ENCODE peak calls at places on chromosomes 6 and 20, in ten cellular contexts. R is thoracic aorta, C is psoas muscle, J is upper lobe of right lung, S is A673, G is H1, Q is BE2C, I is uterus, L is adrenal gland, O is colonic mucosa. F is an unnamed sample. For H3K4me1 and H3K9me3, the result is how much of the 10 kb centered on the place peaks cover.

GRCh38 chr6:159461266-159461665 is 231.8 kb downstream of the SOD2 start:
- DNase-seq in C (no peak), J (no peak), I (no peak), S (no peak), L (no peak), Q (no peak), O (no peak), G (no peak), R (no peak), F (no peak)

GRCh38 chr6:43308101-43308989 is at the start of gene CRIP3:
- DNase-seq in L (no peak), C (peak), O (peak), I (peak), R (no peak), J (no peak), G (peak), Q (peak), S (peak), F (peak)

GRCh38 chr20:45419188-45420091 is 3.5 kb downstream of the PIGT start:
- DNase-seq in G (peak), C (peak), R (no peak), Q (no peak), O (peak), S (no peak), I (peak), J (no peak), L (peak), F (peak)

GRCh38 chr6:10901751-10902150 is 14.9 kb downstream of the SYCP2L start:
- DNase-seq in S (no peak), O (no peak), C (no peak), R (no peak), I (no peak), Q (no peak), G (no peak), J (no peak), L (no peak), F (peak)

GRCh38 chr6:32070814-32071466 is 32.7 kb downstream of the CYP21A2 start:
- DNase-seq in L (no peak), R (no peak), I (peak), C (peak), J (no peak), O (no peak), S (no peak), Q (no peak), G (no peak), F (no peak)

GRCh38 chr6:15309611-15310283 is 63.9 kb downstream of the JARID2 start:
- DNase-seq in I (no peak), R (no peak), S (no peak), L (no peak), J (no peak), G (peak), C (no peak), O (no peak), Q (peak), F (no peak)

GRCh38 chr6:166046232-166046631 is 121.4 kb downstream of the TBXT start:
- DNase-seq in I (no peak), S (peak), C (no peak), G (no peak), J (no peak), R (no peak), O (no peak), Q (no peak), L (no peak), F (no peak)

GRCh38 chr6:145051661-145052060 is 683.7 kb downstream of the EPM2A start:
- DNase-seq in O (no peak), Q (no peak), I (no peak), G (no peak), C (no peak), S (peak), L (no peak), R (no peak), J (no peak), F (no peak)

GRCh38 chr20:39699331-39699730 is 737.2 kb downstream of the DHX35 start:
- DNase-seq in Q (no peak), G (no peak), S (no peak), O (no peak), R (no peak), L (no peak), J (no peak), I (no peak), C (no peak), F (no peak)

GRCh38 chr20:33993800-33994623 is at the start of gene RALY:
- DNase-seq in J (peak), C (peak), I (peak), Q (peak), R (peak), G (peak), O (peak), S (peak), L (peak), F (peak)

GRCh38 chr20:50901301-50901700 is 29.9 kb downstream of the ADNP start:
- DNase-seq in Q (no peak), L (no peak), R (no peak), S (no peak), I (no peak), J (no peak), G (no peak), O (no peak), C (no peak), F (no peak)

GRCh38 chr6:108944707-108945685 is 96.8 kb downstream of the ARMC2 start:
- DNase-seq in Q (no peak), C (peak), L (no peak), S (no peak), I (peak), J (no peak), O (no peak), R (no peak), G (no peak), F (no peak)

GRCh38 chr20:19823971-19824370 is 65.9 kb downstream of the RIN2 start:
- DNase-seq in R (no peak), L (no peak), O (no peak), J (no peak), S (peak), I (peak), C (no peak), Q (no peak), G (no peak), F (no peak)

GRCh38 chr6:123016431-123017110 is 20.5 kb downstream of the CLVS2 start:
- DNase-seq in Q (no peak), R (no peak), S (peak), C (no peak), J (no peak), I (no peak), G (no peak), L (no peak), O (no peak), F (no peak)

GRCh38 chr20:32294071-32294470 is 16.6 kb downstream of the KIF3B start:
- DNase-seq in S (no peak), G (no peak), I (no peak), J (no peak), O (no peak), R (no peak), Q (no peak), L (no peak), C (no peak), F (no peak)

GRCh38 chr6:37690964-37691735 is 6.5 kb downstream of the MDGA1 start:
- DNase-seq in O (no peak), L (no peak), R (no peak), J (no peak), G (no peak), Q (no peak), S (no peak), I (no peak), C (no peak), F (no peak)

GRCh38 chr6:26020291-26020982 is 57.8 kb downstream of the TRIM38 start:
- DNase-seq in I (peak), J (peak), Q (peak), S (peak), L (peak), O (peak), C (peak), G (no peak), R (no peak), F (peak)

GRCh38 chr20:2137552-2138201 is 36.0 kb downstream of the STK35 start:
- DNase-seq in L (peak), R (no peak), S (no peak), O (no peak), G (no peak), Q (no peak), C (no peak), J (no peak), I (no peak), F (no peak)

GRCh38 chr6:21773199-21773974 is 179.8 kb downstream of the SOX4 start:
- DNase-seq in I (no peak), J (no peak), G (no peak), R (no peak), C (no peak), O (no peak), Q (no peak), L (no peak), S (no peak), F (no peak)

GRCh38 chr6:20534295-20534897 is at the start of gene CDKAL1:
- DNase-seq in S (peak), I (peak), C (peak), L (peak), O (peak), G (peak), R (peak), Q (peak), J (peak), F (peak)

GRCh38 chr6:32609731-32610640 is 20.3 kb upstream of the HLA-DRB1 start:
- DNase-seq in J (no peak), O (peak), L (peak), C (no peak), I (no peak), Q (peak), R (no peak), G (peak), S (peak), F (no peak)

GRCh38 chr20:47973519-47974233 is 188.4 kb upstream of the SULF2 start:
- DNase-seq in J (no peak), Q (no peak), C (no peak), R (no peak), L (no peak), S (no peak), I (peak), O (no peak), G (peak), F (no peak)

GRCh38 chr20:32336918-32337347 is 21.2 kb upstream of the ASXL1 start:
- DNase-seq in L (no peak), I (no peak), G (no peak), O (no peak), R (no peak), Q (no peak), J (no peak), S (peak), C (no peak), F (no peak)

GRCh38 chr6:160742090-160742489 is 40.0 kb downstream of the PLG start:
- DNase-seq in I (no peak), C (no peak), L (no peak), J (no peak), R (no peak), Q (no peak), S (no peak), O (no peak), G (no peak), F (no peak)

GRCh38 chr6:42453649-42454427 is 2.1 kb upstream of the TRERF1 start:
- DNase-seq in Q (no peak), R (no peak), G (peak), S (peak), O (peak), L (peak), C (peak), J (no peak), I (peak), F (peak)

GRCh38 chr6:142300758-142301251 is 1.0 kb upstream of the ADGRG6 start:
- DNase-seq in J (no peak), S (peak), O (peak), I (no peak), C (no peak), L (peak), G (no peak), R (no peak), Q (no peak), F (peak)

GRCh38 chr20:17828598-17829144 is 128.9 kb downstream of the BANF2 start:
- DNase-seq in C (no peak), S (no peak), J (no peak), L (no peak), I (no peak), Q (no peak), G (no peak), R (no peak), O (no peak), F (no peak)

GRCh38 chr6:144435602-144436426 is 150.7 kb downstream of the UTRN start:
- DNase-seq in S (no peak), C (no peak), J (no peak), G (no peak), I (no peak), R (no peak), L (no peak), O (no peak), Q (no peak), F (no peak)

DNA sequence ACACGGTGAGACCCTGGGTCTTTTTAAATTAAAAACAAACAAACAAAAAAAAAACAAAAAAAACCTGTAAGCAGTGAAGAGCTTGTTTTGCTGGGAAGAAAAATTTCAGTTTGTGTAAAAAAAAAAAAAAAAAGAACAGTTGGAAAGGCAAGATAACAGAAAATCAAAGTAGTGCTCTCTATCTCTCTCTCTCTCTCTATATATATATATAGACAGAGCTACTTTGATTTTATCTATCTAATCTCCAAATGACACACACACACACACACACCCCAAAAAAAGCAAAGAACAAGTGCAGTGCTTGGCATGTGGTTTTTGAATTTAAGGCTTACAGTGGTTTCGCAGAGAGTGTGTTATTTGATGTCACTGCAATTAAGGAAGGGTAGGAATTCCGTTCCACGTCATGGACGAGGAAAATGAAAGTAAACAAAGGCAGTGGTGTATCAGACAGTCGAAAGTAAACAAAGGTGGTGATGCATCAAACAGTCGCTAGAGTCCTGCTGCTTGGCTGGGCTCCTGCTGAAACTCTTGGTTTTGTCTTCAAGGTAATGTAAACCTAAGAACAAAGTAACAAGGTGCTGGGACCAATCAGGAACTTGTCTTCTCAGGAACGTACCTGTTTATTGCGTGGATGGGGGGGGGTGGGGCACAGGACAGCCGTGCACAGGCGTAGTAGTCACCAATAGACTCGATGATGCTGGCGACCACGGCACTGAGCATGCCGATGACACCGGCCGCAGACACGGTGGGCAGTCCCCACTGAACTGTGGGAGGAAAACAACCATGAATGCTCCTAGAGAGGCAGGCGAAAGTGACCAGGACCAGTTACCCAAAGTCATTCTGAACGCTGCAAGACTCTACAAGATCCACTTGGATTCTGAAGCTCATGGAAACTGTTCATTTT is 131.8 kb downstream of the SLC23A2 start:
- DNase-seq in G (no peak), I (no peak), Q (no peak), J (no peak), S (no peak), O (peak), C (no peak), L (peak), R (no peak), F (no peak)
- H3K4me1 ChIP-seq in G (under half), I (under half), Q (under half), J (under half), S (under half), O (under half), C (under half), L (under half), R (under half), F (under half)

DNA sequence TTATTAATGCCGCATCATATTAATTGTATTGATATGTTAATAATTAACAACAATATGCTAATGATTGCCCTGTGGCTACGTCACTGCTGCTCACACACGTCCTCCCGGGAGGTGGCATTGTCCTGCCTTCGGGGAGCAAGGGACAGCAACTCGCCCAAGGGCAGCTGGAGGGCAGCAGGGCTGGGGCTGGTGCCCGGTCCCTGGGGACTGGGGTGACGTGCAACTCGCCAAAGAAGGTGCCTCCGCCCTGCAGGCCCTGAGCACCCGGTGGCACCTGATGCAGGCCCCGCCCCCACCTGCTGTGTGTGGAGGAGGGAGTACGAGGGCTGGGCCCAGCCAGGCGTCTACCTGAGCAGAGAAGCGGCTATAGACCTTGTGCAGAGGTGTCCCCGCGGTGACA is 64.9 kb upstream of the SLCO4A1 start:
- DNase-seq in J (no peak), R (no peak), Q (no peak), O (peak), S (no peak), L (no peak), G (no peak), C (peak), I (no peak), F (no peak)
- TF ChIP-seq CTCF in J (no peak), R (no peak), Q (no peak), O (no peak), S (no peak), L (no peak), G (no peak), C (no peak), I (no peak), F (no peak)

DNA sequence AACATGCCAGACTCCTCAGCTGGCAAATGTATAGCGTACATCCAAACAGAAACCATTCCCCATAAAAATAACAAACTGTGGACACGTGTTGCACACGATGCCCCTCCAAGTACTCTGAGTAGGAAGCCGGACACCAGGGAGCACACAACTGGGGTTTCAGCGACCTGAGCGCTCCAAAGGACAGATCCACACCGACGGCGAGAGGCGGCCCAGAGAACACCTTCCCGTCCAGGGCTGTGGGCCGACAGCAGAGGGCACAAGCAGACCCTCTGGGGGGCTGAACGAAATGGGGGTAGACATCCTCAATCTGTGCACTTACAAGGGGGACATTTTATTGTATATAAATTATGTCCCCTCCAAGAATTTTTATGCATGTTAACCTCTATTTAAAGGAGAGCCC is 24.7 kb downstream of the TAF4 start:
- DNase-seq in S (no peak), J (no peak), O (no peak), G (no peak), C (no peak), I (no peak), Q (no peak), L (no peak), R (no peak), F (no peak)
- H3K9me3 ChIP-seq in S (under half), J (under half), O (under half), G (under half), C (under half), I (under half), Q (under half), L (under half), R (under half), F (under half)

DNA sequence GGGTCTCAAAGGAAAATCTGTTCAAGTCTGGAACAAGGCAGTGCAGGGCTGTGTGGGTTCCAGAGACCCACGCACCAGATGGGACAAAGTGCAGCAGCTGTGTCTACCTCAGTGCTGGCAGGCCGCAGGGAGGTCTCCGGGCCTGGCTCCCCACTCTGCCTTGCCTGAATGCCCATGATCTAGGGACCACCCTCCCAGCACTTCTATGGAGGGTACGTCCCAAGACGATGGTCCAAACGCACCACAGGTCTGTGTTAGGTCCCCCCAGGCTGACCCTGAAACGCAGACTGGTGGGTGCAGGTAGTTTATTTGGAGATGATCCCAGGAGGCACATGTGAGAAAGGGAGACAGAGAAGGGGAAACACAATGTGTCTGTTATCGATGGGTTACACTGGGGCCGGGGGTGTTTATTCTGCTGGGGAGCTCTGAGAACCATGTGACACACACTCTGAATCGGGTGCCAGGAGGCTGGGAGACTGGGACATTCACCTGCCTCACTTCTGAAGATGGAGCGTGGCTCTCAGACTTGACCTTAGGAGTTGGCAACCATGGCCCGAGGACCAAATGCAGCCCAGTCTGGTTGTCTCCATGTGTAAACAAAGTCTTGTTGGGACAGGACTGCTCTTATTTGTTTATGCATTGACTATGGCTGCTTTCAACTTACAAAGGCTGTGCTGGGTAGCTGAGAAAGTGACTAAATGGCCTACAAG is 21.7 kb downstream of the CST9L start:
- DNase-seq in S (no peak), L (no peak), O (no peak), R (no peak), Q (no peak), G (no peak), J (no peak), I (no peak), C (no peak), F (no peak)
- H3K4me1 ChIP-seq in S (under half), L (under half), O (under half), R (under half), Q (under half), G (under half), J (under half), I (under half), C (under half), F (under half)

DNA sequence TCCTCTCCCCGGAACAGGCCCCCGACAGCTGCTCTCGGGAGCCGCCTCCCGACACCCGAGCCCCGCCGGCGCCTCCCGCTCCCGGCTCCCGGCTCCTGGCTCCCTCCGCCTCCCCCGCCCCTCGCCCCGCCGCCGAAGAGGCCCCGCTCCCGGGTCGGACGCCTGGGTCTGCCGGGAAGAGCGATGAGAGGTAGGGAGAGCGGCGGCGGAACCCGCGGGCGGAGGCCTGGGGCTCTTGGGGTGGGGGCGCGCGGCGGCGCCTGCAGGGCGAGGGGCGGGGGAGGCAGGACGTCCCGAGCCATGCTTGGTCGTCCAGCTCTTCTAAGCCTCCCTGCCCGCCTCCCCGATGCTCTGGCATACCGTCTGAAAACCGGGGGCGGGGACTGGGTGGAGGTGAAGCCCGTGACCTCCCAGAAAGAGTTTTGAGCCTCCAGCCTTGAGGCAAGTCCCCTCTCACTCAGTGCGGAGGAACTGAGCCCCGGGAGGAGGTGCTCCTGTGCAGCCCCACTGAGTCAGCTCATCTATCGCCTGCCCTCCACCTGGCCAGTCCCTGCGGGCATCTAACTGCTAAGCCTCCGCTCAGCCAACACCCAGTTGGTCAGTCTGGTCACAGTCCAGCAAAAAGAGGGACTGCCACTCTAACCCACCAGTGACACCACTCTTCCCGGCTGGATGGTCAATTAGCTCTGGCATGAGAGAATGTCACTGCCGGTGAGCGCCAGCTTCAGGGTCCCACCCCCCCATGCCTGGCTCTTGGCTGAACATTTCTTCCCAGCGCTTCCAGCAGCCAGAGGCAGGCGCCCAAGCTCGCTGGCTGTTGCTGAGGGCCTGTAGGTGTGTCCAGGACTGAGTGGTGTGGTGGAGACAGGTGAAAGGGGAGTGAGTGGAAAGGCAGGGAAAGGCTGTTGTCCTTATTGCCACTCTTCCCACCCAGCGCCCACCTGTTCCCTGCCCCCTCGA is 482 bp downstream of the DDR1 start:
- DNase-seq in O (peak), L (peak), I (peak), C (peak), R (no peak), J (peak), Q (peak), G (peak), S (peak), F (peak)
- TF ChIP-seq CTCF in O (no peak), L (no peak), I (no peak), C (no peak), R (no peak), J (no peak), Q (no peak), G (no peak), S (no peak), F (no peak)